ENCODE peak calls at places on chromosomes 12 and 14, in four cellular contexts. Z is BE2C, F is AG09309, E is heart right ventricle. X is an unnamed sample.

GRCh38 chr14:81091139-81091538 is 129.6 kb downstream of the GTF2A1 start:
- DNase-seq in F (no peak), E (no peak), Z (no peak), X (no peak)

GRCh38 chr12:113237748-113238147 is 16.5 kb downstream of the TPCN1 start:
- DNase-seq in E (no peak), Z (no peak), F (no peak), X (no peak)

GRCh38 chr12:50400104-50400637 is 514 bp upstream of the LARP4 start:
- DNase-seq in F (no peak), E (no peak), Z (no peak), X (no peak)

GRCh38 chr12:95117178-95117599 is 43.8 kb upstream of the NR2C1 start:
- DNase-seq in E (peak; percentile 81), Z (peak; percentile 72), F (peak; percentile 39), X (peak; percentile 82)

GRCh38 chr14:72615511-72616121 is 278.3 kb downstream of the DPF3 start:
- DNase-seq in E (no peak), Z (peak; percentile 83), F (no peak), X (no peak)

GRCh38 chr12:124381454-124382207 is 86.7 kb downstream of the RFLNA start:
- DNase-seq in F (no peak), Z (no peak), E (peak; percentile 95), X (no peak)

GRCh38 chr12:124616394-124617343 is 49.3 kb upstream of the NCOR2 start:
- DNase-seq in F (no peak), Z (no peak), E (no peak), X (no peak)

GRCh38 chr14:95889236-95889979 is 12.8 kb downstream of the TUNAR start:
- DNase-seq in F (no peak), E (no peak), Z (no peak), X (no peak)

GRCh38 chr14:70018713-70019201 is 139.5 kb downstream of the SMOC1 start:
- DNase-seq in Z (no peak), E (no peak), F (no peak), X (no peak)

GRCh38 chr14:88929656-88930436 is 105.4 kb downstream of the TTC8 start:
- DNase-seq in F (no peak), E (no peak), Z (no peak), X (peak; percentile 40)

GRCh38 chr12:76471579-76471978 is 88.0 kb downstream of the OSBPL8 start:
- DNase-seq in Z (no peak), E (no peak), F (no peak), X (no peak)

GRCh38 chr14:98963610-98964009 is 308.4 kb downstream of the BCL11B start:
- DNase-seq in E (no peak), Z (no peak), F (no peak), X (no peak)

GRCh38 chr14:92499216-92499615 is 14.4 kb upstream of the RIN3 start:
- DNase-seq in F (no peak), Z (no peak), E (no peak), X (no peak)

GRCh38 chr12:9725471-9725870 is 7.4 kb downstream of the CLECL1 start:
- DNase-seq in E (no peak), Z (no peak), F (no peak), X (no peak)
- H3K4me3 ChIP-seq in E (no peak overlapping the region), Z (no peak overlapping the region), F (no peak overlapping the region), X (no peak overlapping the region)

GRCh38 chr14:103317976-103318580 is 16.0 kb upstream of the EIF5 start:
- DNase-seq in E (no peak), Z (no peak), F (no peak), X (no peak)
- H3K4me3 ChIP-seq in E (no peak overlapping the region), Z (no peak overlapping the region), F (no peak overlapping the region), X (no peak overlapping the region)

DNA sequence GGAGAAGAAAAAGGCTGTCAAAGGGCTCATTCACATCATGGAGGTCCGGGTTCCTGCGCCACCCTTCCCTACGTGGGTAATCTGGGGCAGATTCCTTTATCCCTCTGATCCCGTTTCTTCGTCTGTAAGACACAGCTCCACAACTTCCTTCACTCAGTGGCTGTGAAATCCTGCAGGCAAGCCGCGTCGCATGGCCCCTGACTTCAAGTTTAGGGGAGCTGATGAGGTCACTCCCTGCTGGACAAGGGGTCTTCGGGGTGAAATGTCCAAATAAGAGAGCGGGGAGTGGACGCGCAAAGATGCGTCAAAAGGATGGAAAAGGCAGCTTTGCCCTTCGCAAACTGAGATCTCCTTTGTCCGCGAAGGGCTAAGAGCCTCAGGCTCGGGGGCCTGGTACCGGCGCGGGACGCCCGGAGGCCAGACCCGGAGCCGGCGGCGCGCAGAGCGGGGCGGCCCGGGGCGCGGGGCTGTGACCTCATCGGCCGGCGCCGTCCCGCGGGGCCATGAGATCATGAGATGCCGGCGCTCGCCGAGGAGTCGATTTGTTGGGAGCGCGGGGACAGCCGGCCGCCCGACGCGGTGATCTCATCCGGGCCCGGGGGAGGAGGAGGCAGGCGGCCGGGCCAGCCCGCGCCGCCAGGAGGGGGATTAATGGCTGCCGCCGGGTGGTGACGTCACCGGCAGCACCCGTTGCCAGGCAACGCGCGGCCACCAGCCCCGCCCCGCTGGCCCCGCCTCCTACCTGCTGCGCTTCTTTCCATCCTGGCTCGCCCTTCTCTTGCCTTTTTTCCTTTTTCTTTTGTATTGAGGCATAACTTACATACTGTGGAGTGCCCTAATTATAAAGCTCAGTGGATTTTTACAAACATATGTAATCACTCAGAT is 62.1 kb downstream of the HRK start:
- DNase-seq in F (peak; percentile 48), E (peak; percentile 91), Z (peak; percentile 96), X (peak; percentile 86)
- H3K4me3 ChIP-seq in F (peak overlapping the region; percentile 82), E (peak overlapping the region; percentile 74), Z (peak overlapping the region; percentile 97), X (peak overlapping the region; percentile 70)

GRCh38 chr14:94485944-94486841 is 10.2 kb upstream of the SERPINA9 start:
- DNase-seq in Z (peak; percentile 76), F (no peak), E (peak; percentile 11), X (peak; percentile 84)
- H3K4me3 ChIP-seq in Z (no peak overlapping the region), F (no peak overlapping the region), E (no peak overlapping the region), X (peak overlapping the region; percentile 13)

X was measured in HAP-1.